ENCODE peak calls at places on chromosomes 11 and 22, in ten cellular contexts. One of them, this sample, is unnamed.
A peak's percentile ranks its signal among the peaks of the same experiment; 100 is the strongest.

GRCh38 chr11:134425413-134425812 is 13.4 kb upstream of the B3GAT1 start:
- DNase-seq in activated effector memory CD4-positive, alpha-beta T cell treated with anti-CD3 and anti-CD28 coated beads, Interleukin-2, amount 50 U/mL, for 16 hours: no peak
- DNase-seq in LoVo: no peak
- DNase-seq in A172: no peak
- DNase-seq in left cardiac atrium: no peak
- DNase-seq in nephron progenitor cell: no peak
- DNase-seq in heart left ventricle: no peak
- DNase-seq in erythroblast: no peak
- DNase-seq in vagina: no peak
- DNase-seq in mesothelial cell of epicardium: no peak
- DNase-seq in this sample: no peak

GRCh38 chr11:75475767-75476650 is 43.0 kb upstream of the KLHL35 start:
- DNase-seq in activated effector memory CD4-positive, alpha-beta T cell treated with anti-CD3 and anti-CD28 coated beads, Interleukin-2, amount 50 U/mL, for 16 hours: no peak
- DNase-seq in LoVo: no peak
- DNase-seq in A172: peak; percentile 47
- DNase-seq in left cardiac atrium: peak; percentile 55
- DNase-seq in nephron progenitor cell: no peak
- DNase-seq in heart left ventricle: peak; percentile 44
- DNase-seq in erythroblast: peak; percentile 90
- DNase-seq in vagina: no peak
- DNase-seq in mesothelial cell of epicardium: no peak
- DNase-seq in this sample: no peak

GRCh38 chr11:70568504-70569172 is 170.3 kb downstream of the CTTN start:
- DNase-seq in activated effector memory CD4-positive, alpha-beta T cell treated with anti-CD3 and anti-CD28 coated beads, Interleukin-2, amount 50 U/mL, for 16 hours: no peak
- DNase-seq in LoVo: no peak
- DNase-seq in A172: peak; percentile 79
- DNase-seq in left cardiac atrium: peak; percentile 68
- DNase-seq in nephron progenitor cell: peak; percentile 66
- DNase-seq in heart left ventricle: peak; percentile 54
- DNase-seq in erythroblast: no peak
- DNase-seq in vagina: no peak
- DNase-seq in mesothelial cell of epicardium: peak; percentile 54
- DNase-seq in this sample: no peak

GRCh38 chr11:116169776-116170175 is 603.0 kb downstream of the BUD13 start:
- DNase-seq in activated effector memory CD4-positive, alpha-beta T cell treated with anti-CD3 and anti-CD28 coated beads, Interleukin-2, amount 50 U/mL, for 16 hours: no peak
- DNase-seq in LoVo: no peak
- DNase-seq in A172: no peak
- DNase-seq in left cardiac atrium: no peak
- DNase-seq in nephron progenitor cell: no peak
- DNase-seq in heart left ventricle: no peak
- DNase-seq in erythroblast: no peak
- DNase-seq in vagina: peak; percentile 64
- DNase-seq in mesothelial cell of epicardium: no peak
- DNase-seq in this sample: no peak

GRCh38 chr11:2529636-2530035 is 84.8 kb downstream of the KCNQ1 start:
- DNase-seq in activated effector memory CD4-positive, alpha-beta T cell treated with anti-CD3 and anti-CD28 coated beads, Interleukin-2, amount 50 U/mL, for 16 hours: peak; percentile 56
- DNase-seq in LoVo: no peak
- DNase-seq in A172: no peak
- DNase-seq in left cardiac atrium: peak; percentile 18
- DNase-seq in nephron progenitor cell: no peak
- DNase-seq in heart left ventricle: no peak
- DNase-seq in erythroblast: no peak
- DNase-seq in vagina: no peak
- DNase-seq in mesothelial cell of epicardium: no peak
- DNase-seq in this sample: no peak

GRCh38 chr11:8011981-8012444 is 24.9 kb downstream of the EIF3F start:
- DNase-seq in activated effector memory CD4-positive, alpha-beta T cell treated with anti-CD3 and anti-CD28 coated beads, Interleukin-2, amount 50 U/mL, for 16 hours: no peak
- DNase-seq in LoVo: no peak
- DNase-seq in A172: peak; percentile 97
- DNase-seq in left cardiac atrium: no peak
- DNase-seq in nephron progenitor cell: no peak
- DNase-seq in heart left ventricle: no peak
- DNase-seq in erythroblast: no peak
- DNase-seq in vagina: peak; percentile 69
- DNase-seq in mesothelial cell of epicardium: no peak
- DNase-seq in this sample: no peak

GRCh38 chr11:72721689-72722049 is 30.5 kb downstream of the ARAP1 start:
- DNase-seq in activated effector memory CD4-positive, alpha-beta T cell treated with anti-CD3 and anti-CD28 coated beads, Interleukin-2, amount 50 U/mL, for 16 hours: peak; percentile 79
- DNase-seq in LoVo: no peak
- DNase-seq in A172: no peak
- DNase-seq in left cardiac atrium: no peak
- DNase-seq in nephron progenitor cell: no peak
- DNase-seq in heart left ventricle: no peak
- DNase-seq in erythroblast: peak; percentile 58
- DNase-seq in vagina: no peak
- DNase-seq in mesothelial cell of epicardium: peak; percentile 68
- DNase-seq in this sample: no peak

GRCh38 chr11:126585388-126586302 is 230.2 kb downstream of the ST3GAL4 start:
- DNase-seq in activated effector memory CD4-positive, alpha-beta T cell treated with anti-CD3 and anti-CD28 coated beads, Interleukin-2, amount 50 U/mL, for 16 hours: no peak
- DNase-seq in LoVo: peak; percentile 46
- DNase-seq in A172: peak; percentile 84
- DNase-seq in left cardiac atrium: peak; percentile 81
- DNase-seq in nephron progenitor cell: peak; percentile 48
- DNase-seq in heart left ventricle: peak; percentile 70
- DNase-seq in erythroblast: no peak
- DNase-seq in vagina: no peak
- DNase-seq in mesothelial cell of epicardium: peak; percentile 77
- DNase-seq in this sample: no peak

GRCh38 chr11:18958221-18958910 is 19.2 kb upstream of the MRGPRX1 start:
- DNase-seq in activated effector memory CD4-positive, alpha-beta T cell treated with anti-CD3 and anti-CD28 coated beads, Interleukin-2, amount 50 U/mL, for 16 hours: no peak
- DNase-seq in LoVo: peak; percentile 56
- DNase-seq in A172: no peak
- DNase-seq in left cardiac atrium: no peak
- DNase-seq in nephron progenitor cell: no peak
- DNase-seq in heart left ventricle: no peak
- DNase-seq in erythroblast: no peak
- DNase-seq in vagina: no peak
- DNase-seq in mesothelial cell of epicardium: no peak
- DNase-seq in this sample: no peak

GRCh38 chr11:65433657-65434056 is 11.1 kb downstream of the NEAT1 start:
- DNase-seq in activated effector memory CD4-positive, alpha-beta T cell treated with anti-CD3 and anti-CD28 coated beads, Interleukin-2, amount 50 U/mL, for 16 hours: no peak
- DNase-seq in LoVo: no peak
- DNase-seq in A172: no peak
- DNase-seq in left cardiac atrium: no peak
- DNase-seq in nephron progenitor cell: no peak
- DNase-seq in heart left ventricle: no peak
- DNase-seq in erythroblast: no peak
- DNase-seq in vagina: no peak
- DNase-seq in mesothelial cell of epicardium: no peak
- DNase-seq in this sample: no peak

GRCh38 chr22:45098056-45098455 is 65.7 kb upstream of the NUP50 start:
- DNase-seq in activated effector memory CD4-positive, alpha-beta T cell treated with anti-CD3 and anti-CD28 coated beads, Interleukin-2, amount 50 U/mL, for 16 hours: no peak
- DNase-seq in LoVo: no peak
- DNase-seq in A172: no peak
- DNase-seq in left cardiac atrium: no peak
- DNase-seq in nephron progenitor cell: no peak
- DNase-seq in heart left ventricle: no peak
- DNase-seq in erythroblast: no peak
- DNase-seq in vagina: no peak
- DNase-seq in mesothelial cell of epicardium: no peak
- DNase-seq in this sample: no peak

GRCh38 chr22:28955817-28956216 is 72.4 kb downstream of the ZNRF3 start:
- DNase-seq in activated effector memory CD4-positive, alpha-beta T cell treated with anti-CD3 and anti-CD28 coated beads, Interleukin-2, amount 50 U/mL, for 16 hours: peak; percentile 82
- DNase-seq in LoVo: no peak
- DNase-seq in A172: peak; percentile 4
- DNase-seq in left cardiac atrium: no peak
- DNase-seq in nephron progenitor cell: no peak
- DNase-seq in heart left ventricle: no peak
- DNase-seq in erythroblast: no peak
- DNase-seq in vagina: no peak
- DNase-seq in mesothelial cell of epicardium: no peak
- DNase-seq in this sample: peak; percentile 38

GRCh38 chr11:103525069-103525468 is 415.8 kb downstream of the DYNC2H1 start:
- DNase-seq in activated effector memory CD4-positive, alpha-beta T cell treated with anti-CD3 and anti-CD28 coated beads, Interleukin-2, amount 50 U/mL, for 16 hours: no peak
- DNase-seq in LoVo: no peak
- DNase-seq in A172: peak; percentile 18
- DNase-seq in left cardiac atrium: no peak
- DNase-seq in nephron progenitor cell: no peak
- DNase-seq in heart left ventricle: no peak
- DNase-seq in erythroblast: no peak
- DNase-seq in vagina: no peak
- DNase-seq in mesothelial cell of epicardium: no peak
- DNase-seq in this sample: no peak

GRCh38 chr22:42299586-42300285 is 29.3 kb upstream of the TCF20 start:
- DNase-seq in activated effector memory CD4-positive, alpha-beta T cell treated with anti-CD3 and anti-CD28 coated beads, Interleukin-2, amount 50 U/mL, for 16 hours: peak; percentile 87
- DNase-seq in LoVo: no peak
- DNase-seq in A172: no peak
- DNase-seq in left cardiac atrium: no peak
- DNase-seq in nephron progenitor cell: peak; percentile 56
- DNase-seq in heart left ventricle: peak; percentile 32
- DNase-seq in erythroblast: no peak
- DNase-seq in vagina: no peak
- DNase-seq in mesothelial cell of epicardium: peak; percentile 85
- DNase-seq in this sample: peak; percentile 47

GRCh38 chr11:41578421-41579047 is 119.1 kb upstream of the LRRC4C start:
- DNase-seq in activated effector memory CD4-positive, alpha-beta T cell treated with anti-CD3 and anti-CD28 coated beads, Interleukin-2, amount 50 U/mL, for 16 hours: no peak
- DNase-seq in LoVo: peak; percentile 2
- DNase-seq in A172: peak; percentile 4
- DNase-seq in left cardiac atrium: no peak
- DNase-seq in nephron progenitor cell: no peak
- DNase-seq in heart left ventricle: no peak
- DNase-seq in erythroblast: no peak
- DNase-seq in vagina: no peak
- DNase-seq in mesothelial cell of epicardium: no peak
- DNase-seq in this sample: no peak

GRCh38 chr11:73312036-73312435 is 4.0 kb downstream of the ARHGEF17 start:
- DNase-seq in activated effector memory CD4-positive, alpha-beta T cell treated with anti-CD3 and anti-CD28 coated beads, Interleukin-2, amount 50 U/mL, for 16 hours: no peak
- DNase-seq in LoVo: no peak
- DNase-seq in A172: no peak
- DNase-seq in left cardiac atrium: no peak
- DNase-seq in nephron progenitor cell: no peak
- DNase-seq in heart left ventricle: peak; percentile 8
- DNase-seq in erythroblast: no peak
- DNase-seq in vagina: no peak
- DNase-seq in mesothelial cell of epicardium: no peak
- DNase-seq in this sample: no peak

GRCh38 chr11:36885154-36885553 is 287.1 kb upstream of the RAG2 start:
- DNase-seq in activated effector memory CD4-positive, alpha-beta T cell treated with anti-CD3 and anti-CD28 coated beads, Interleukin-2, amount 50 U/mL, for 16 hours: no peak
- DNase-seq in LoVo: no peak
- DNase-seq in A172: no peak
- DNase-seq in left cardiac atrium: no peak
- DNase-seq in nephron progenitor cell: no peak
- DNase-seq in heart left ventricle: no peak
- DNase-seq in erythroblast: no peak
- DNase-seq in vagina: no peak
- DNase-seq in mesothelial cell of epicardium: no peak
- DNase-seq in this sample: no peak

GRCh38 chr11:64687204-64687603 is 35.8 kb downstream of the NRXN2 start:
- DNase-seq in activated effector memory CD4-positive, alpha-beta T cell treated with anti-CD3 and anti-CD28 coated beads, Interleukin-2, amount 50 U/mL, for 16 hours: no peak
- DNase-seq in LoVo: no peak
- DNase-seq in A172: no peak
- DNase-seq in left cardiac atrium: no peak
- DNase-seq in nephron progenitor cell: no peak
- DNase-seq in heart left ventricle: peak; percentile 47
- DNase-seq in erythroblast: no peak
- DNase-seq in vagina: no peak
- DNase-seq in mesothelial cell of epicardium: no peak
- DNase-seq in this sample: no peak

GRCh38 chr22:17205432-17205831 is 13.8 kb downstream of the ADA2 start:
- DNase-seq in activated effector memory CD4-positive, alpha-beta T cell treated with anti-CD3 and anti-CD28 coated beads, Interleukin-2, amount 50 U/mL, for 16 hours: no peak
- DNase-seq in LoVo: no peak
- DNase-seq in A172: no peak
- DNase-seq in left cardiac atrium: no peak
- DNase-seq in nephron progenitor cell: no peak
- DNase-seq in heart left ventricle: no peak
- DNase-seq in erythroblast: no peak
- DNase-seq in vagina: no peak
- DNase-seq in mesothelial cell of epicardium: no peak
- DNase-seq in this sample: no peak

GRCh38 chr22:19430890-19431541 is 517 bp downstream of the HIRA start:
- DNase-seq in activated effector memory CD4-positive, alpha-beta T cell treated with anti-CD3 and anti-CD28 coated beads, Interleukin-2, amount 50 U/mL, for 16 hours: peak; percentile 72
- DNase-seq in LoVo: peak; percentile 38
- DNase-seq in A172: no peak
- DNase-seq in left cardiac atrium: peak; percentile 31
- DNase-seq in nephron progenitor cell: no peak
- DNase-seq in heart left ventricle: peak; percentile 29
- DNase-seq in erythroblast: peak; percentile 82
- DNase-seq in vagina: no peak
- DNase-seq in mesothelial cell of epicardium: peak; percentile 47
- DNase-seq in this sample: peak; percentile 10

GRCh38 chr11:30392221-30392784 is 69.4 kb downstream of the ARL14EP start:
- DNase-seq in activated effector memory CD4-positive, alpha-beta T cell treated with anti-CD3 and anti-CD28 coated beads, Interleukin-2, amount 50 U/mL, for 16 hours: no peak
- DNase-seq in LoVo: no peak
- DNase-seq in A172: no peak
- DNase-seq in left cardiac atrium: no peak
- DNase-seq in nephron progenitor cell: no peak
- DNase-seq in heart left ventricle: peak; percentile 52
- DNase-seq in erythroblast: no peak
- DNase-seq in vagina: no peak
- DNase-seq in mesothelial cell of epicardium: no peak
- DNase-seq in this sample: no peak

GRCh38 chr22:49290711-49291110 is 537.0 kb downstream of the BRD1 start:
- DNase-seq in activated effector memory CD4-positive, alpha-beta T cell treated with anti-CD3 and anti-CD28 coated beads, Interleukin-2, amount 50 U/mL, for 16 hours: peak; percentile 39
- DNase-seq in LoVo: no peak
- DNase-seq in A172: no peak
- DNase-seq in left cardiac atrium: no peak
- DNase-seq in nephron progenitor cell: no peak
- DNase-seq in heart left ventricle: no peak
- DNase-seq in erythroblast: no peak
- DNase-seq in vagina: no peak
- DNase-seq in mesothelial cell of epicardium: no peak
- DNase-seq in this sample: no peak

GRCh38 chr11:119419834-119420492 is 3.0 kb downstream of the THY1 start:
- DNase-seq in activated effector memory CD4-positive, alpha-beta T cell treated with anti-CD3 and anti-CD28 coated beads, Interleukin-2, amount 50 U/mL, for 16 hours: no peak
- DNase-seq in LoVo: no peak
- DNase-seq in A172: no peak
- DNase-seq in left cardiac atrium: no peak
- DNase-seq in nephron progenitor cell: peak; percentile 18
- DNase-seq in heart left ventricle: no peak
- DNase-seq in erythroblast: no peak
- DNase-seq in vagina: no peak
- DNase-seq in mesothelial cell of epicardium: no peak
- DNase-seq in this sample: no peak

GRCh38 chr22:19143967-19144400 is 467 bp downstream of the ESS2 start:
- DNase-seq in activated effector memory CD4-positive, alpha-beta T cell treated with anti-CD3 and anti-CD28 coated beads, Interleukin-2, amount 50 U/mL, for 16 hours: peak; percentile 74
- DNase-seq in LoVo: peak; percentile 15
- DNase-seq in A172: no peak
- DNase-seq in left cardiac atrium: no peak
- DNase-seq in nephron progenitor cell: no peak
- DNase-seq in heart left ventricle: no peak
- DNase-seq in erythroblast: peak; percentile 60
- DNase-seq in vagina: no peak
- DNase-seq in mesothelial cell of epicardium: no peak
- DNase-seq in this sample: peak; percentile 19

GRCh38 chr11:119000906-119001305 is 3.0 kb downstream of the CENATAC start:
- DNase-seq in activated effector memory CD4-positive, alpha-beta T cell treated with anti-CD3 and anti-CD28 coated beads, Interleukin-2, amount 50 U/mL, for 16 hours: no peak
- DNase-seq in LoVo: no peak
- DNase-seq in A172: peak; percentile 36
- DNase-seq in left cardiac atrium: no peak
- DNase-seq in nephron progenitor cell: no peak
- DNase-seq in heart left ventricle: no peak
- DNase-seq in erythroblast: peak; percentile 51
- DNase-seq in vagina: no peak
- DNase-seq in mesothelial cell of epicardium: no peak
- DNase-seq in this sample: no peak

GRCh38 chr11:57778318-57779037 is 16.9 kb downstream of the CTNND1 start:
- DNase-seq in activated effector memory CD4-positive, alpha-beta T cell treated with anti-CD3 and anti-CD28 coated beads, Interleukin-2, amount 50 U/mL, for 16 hours: no peak
- DNase-seq in LoVo: peak; percentile 95
- DNase-seq in A172: peak; percentile 99
- DNase-seq in left cardiac atrium: peak; percentile 94
- DNase-seq in nephron progenitor cell: peak; percentile 64
- DNase-seq in heart left ventricle: peak; percentile 94
- DNase-seq in erythroblast: no peak
- DNase-seq in vagina: peak; percentile 90
- DNase-seq in mesothelial cell of epicardium: peak; percentile 92
- DNase-seq in this sample: no peak

GRCh38 chr22:39488563-39489083 is 13.5 kb upstream of the MIEF1 start:
- DNase-seq in activated effector memory CD4-positive, alpha-beta T cell treated with anti-CD3 and anti-CD28 coated beads, Interleukin-2, amount 50 U/mL, for 16 hours: no peak
- DNase-seq in LoVo: no peak
- DNase-seq in A172: no peak
- DNase-seq in left cardiac atrium: no peak
- DNase-seq in nephron progenitor cell: no peak
- DNase-seq in heart left ventricle: no peak
- DNase-seq in erythroblast: peak; percentile 81
- DNase-seq in vagina: no peak
- DNase-seq in mesothelial cell of epicardium: no peak
- DNase-seq in this sample: no peak

GRCh38 chr11:110712643-110713468 is 619 bp upstream of the ARHGAP20 start:
- DNase-seq in activated effector memory CD4-positive, alpha-beta T cell treated with anti-CD3 and anti-CD28 coated beads, Interleukin-2, amount 50 U/mL, for 16 hours: no peak
- DNase-seq in LoVo: no peak
- DNase-seq in A172: no peak
- DNase-seq in left cardiac atrium: peak; percentile 22
- DNase-seq in nephron progenitor cell: peak; percentile 7
- DNase-seq in heart left ventricle: peak; percentile 13
- DNase-seq in erythroblast: no peak
- DNase-seq in vagina: no peak
- DNase-seq in mesothelial cell of epicardium: peak; percentile 62
- DNase-seq in this sample: peak; percentile 34

This sample was measured in naive B cell.